ENCODE peak calls at places on chromosomes 2 and 18, in nine cellular contexts. R, E, Q, X, I, G, D, U and P are unnamed samples.
A peak's percentile ranks its signal among the peaks of the same experiment; 100 is the strongest.

GRCh38 chr2:107585851-107586250 is 240.8 kb upstream of the RGPD4 start:
- DNase-seq in R (no peak), E (no peak), Q (peak; percentile 86), X (no peak), I (no peak), G (peak; percentile 11), D (no peak), U (no peak), P (no peak)

GRCh38 chr18:12076424-12077140 is 17.1 kb upstream of the ANKRD62 start:
- DNase-seq in R (no peak), E (no peak), Q (no peak), X (peak; percentile 29), I (no peak), G (peak; percentile 67), D (peak; percentile 25), U (no peak), P (no peak)

GRCh38 chr2:53265900-53266299 is 501.7 kb upstream of the CHAC2 start:
- DNase-seq in R (no peak), E (no peak), Q (no peak), X (no peak), I (no peak), G (no peak), D (no peak), U (no peak), P (no peak)

GRCh38 chr18:12766986-12767433 is 64.2 kb downstream of the PSMG2 start:
- DNase-seq in R (no peak), E (no peak), Q (no peak), X (no peak), I (no peak), G (no peak), D (peak; percentile 40), U (no peak), P (no peak)

GRCh38 chr2:210007895-210008294 is 5.5 kb downstream of the RPE start:
- DNase-seq in R (no peak), E (no peak), Q (peak; percentile 7), X (no peak), I (no peak), G (no peak), D (no peak), U (no peak), P (no peak)

GRCh38 chr2:7378642-7379041 is 461.4 kb downstream of the RNF144A start:
- DNase-seq in R (no peak), E (no peak), Q (no peak), X (no peak), I (no peak), G (no peak), D (no peak), U (no peak), P (no peak)

GRCh38 chr18:35525795-35526475 is 28.2 kb upstream of the INO80C start:
- DNase-seq in R (no peak), E (no peak), Q (no peak), X (no peak), I (no peak), G (peak; percentile 25), D (no peak), U (no peak), P (no peak)

GRCh38 chr2:71910277-71910676 is 237.4 kb downstream of the CYP26B1 start:
- DNase-seq in R (no peak), E (no peak), Q (no peak), X (no peak), I (no peak), G (no peak), D (no peak), U (no peak), P (no peak)

GRCh38 chr2:74441690-74442482 is at the start of gene RTKN:
- DNase-seq in R (no peak), E (no peak), Q (peak; percentile 64), X (peak; percentile 89), I (no peak), G (peak; percentile 41), D (peak; percentile 89), U (no peak), P (peak; percentile 91)

GRCh38 chr18:57523171-57523956 is 63.1 kb downstream of the FECH start:
- DNase-seq in R (no peak), E (no peak), Q (no peak), X (no peak), I (no peak), G (no peak), D (no peak), U (no peak), P (peak; percentile 85)

GRCh38 chr2:135817946-135818345 is 19.0 kb downstream of the LCT start:
- DNase-seq in R (no peak), E (no peak), Q (no peak), X (no peak), I (no peak), G (no peak), D (no peak), U (no peak), P (no peak)

GRCh38 chr2:18701981-18702380 is 112.6 kb upstream of the NT5C1B start:
- DNase-seq in R (no peak), E (no peak), Q (peak; percentile 76), X (no peak), I (no peak), G (peak; percentile 19), D (no peak), U (no peak), P (no peak)

GRCh38 chr2:109432421-109432820 is 181.3 kb downstream of the SEPTIN10 start:
- DNase-seq in R (no peak), E (no peak), Q (no peak), X (no peak), I (no peak), G (no peak), D (no peak), U (no peak), P (no peak)